ENCODE peak calls at places on chromosomes 2 and 18, in eight cellular contexts. A, N, L, B, M, T, Y and C are unnamed samples.

GRCh38 chr2:233259745-233260144 is 8.3 kb downstream of the ATG16L1 start:
- DNase-seq in A (no peak), N (no peak), L (no peak), B (no peak), M (no peak), T (no peak), Y (no peak), C (no peak)

GRCh38 chr2:221025397-221025796 is 546.7 kb downstream of the EPHA4 start:
- DNase-seq in A (no peak), N (no peak), L (no peak), B (no peak), M (no peak), T (no peak), Y (no peak), C (no peak)

GRCh38 chr2:168686485-168687191 is 115.8 kb upstream of the NOSTRIN start:
- DNase-seq in A (no peak), N (no peak), L (no peak), B (no peak), M (no peak), T (no peak), Y (no peak), C (no peak)

GRCh38 chr2:88692187-88692586 is 714 bp downstream of the RPIA start:
- DNase-seq in A (no peak), N (peak), L (peak), B (no peak), M (peak), T (no peak), Y (no peak), C (no peak)

GRCh38 chr2:171210864-171211431 is 50.3 kb upstream of the TLK1 start:
- DNase-seq in A (no peak), N (peak), L (peak), B (no peak), M (no peak), T (no peak), Y (no peak), C (no peak)

GRCh38 chr18:68288408-68288807 is 426.5 kb downstream of the TMX3 start:
- DNase-seq in A (no peak), N (no peak), L (no peak), B (no peak), M (no peak), T (no peak), Y (no peak), C (no peak)

GRCh38 chr2:174577967-174578589 is 19.5 kb downstream of the WIPF1 start:
- DNase-seq in A (no peak), N (peak), L (peak), B (no peak), M (no peak), T (no peak), Y (no peak), C (no peak)

GRCh38 chr2:120751553-120751952 is 15.9 kb downstream of the GLI2 start:
- DNase-seq in A (no peak), N (no peak), L (no peak), B (no peak), M (no peak), T (no peak), Y (no peak), C (no peak)

GRCh38 chr2:211114826-211115450 is 558.5 kb downstream of the CPS1 start:
- DNase-seq in A (no peak), N (no peak), L (no peak), B (no peak), M (no peak), T (no peak), Y (no peak), C (no peak)

GRCh38 chr2:64403426-64403825 is 50.5 kb upstream of the LGALSL start:
- DNase-seq in A (no peak), N (no peak), L (no peak), B (no peak), M (no peak), T (no peak), Y (no peak), C (no peak)

GRCh38 chr18:79424008-79424565 is 28.4 kb downstream of the NFATC1 start:
- DNase-seq in A (no peak), N (no peak), L (no peak), B (no peak), M (peak), T (peak), Y (no peak), C (no peak)

GRCh38 chr18:35231052-35231451 is 9.8 kb upstream of the ZNF397 start:
- DNase-seq in A (no peak), N (peak), L (peak), B (peak), M (peak), T (peak), Y (peak), C (peak)

GRCh38 chr2:64978514-64979268 is 10.5 kb upstream of the SLC1A4 start:
- DNase-seq in A (no peak), N (peak), L (no peak), B (no peak), M (no peak), T (no peak), Y (no peak), C (no peak)

GRCh38 chr2:31337197-31337596 is 77.3 kb downstream of the XDH start:
- DNase-seq in A (no peak), N (no peak), L (no peak), B (no peak), M (no peak), T (no peak), Y (no peak), C (no peak)

GRCh38 chr2:108585446-108585845 is 51.2 kb downstream of the LIMS1 start:
- DNase-seq in A (no peak), N (no peak), L (no peak), B (no peak), M (no peak), T (no peak), Y (no peak), C (no peak)

GRCh38 chr18:73653836-73654235 is 493.8 kb downstream of the FBXO15 start:
- DNase-seq in A (no peak), N (no peak), L (no peak), B (no peak), M (no peak), T (no peak), Y (no peak), C (no peak)

GRCh38 chr2:74374509-74375205 is 5.5 kb downstream of the DCTN1 start:
- DNase-seq in A (no peak), N (peak), L (no peak), B (peak), M (peak), T (peak), Y (no peak), C (no peak)

GRCh38 chr2:8684421-8684884 is 2.6 kb downstream of the ID2 start:
- DNase-seq in A (no peak), N (peak), L (peak), B (no peak), M (no peak), T (no peak), Y (no peak), C (no peak)

GRCh38 chr18:23927821-23928746 is 86.5 kb upstream of the TTC39C start:
- DNase-seq in A (no peak), N (no peak), L (no peak), B (no peak), M (no peak), T (no peak), Y (no peak), C (no peak)

GRCh38 chr18:23930002-23930401 is 84.6 kb upstream of the TTC39C start:
- DNase-seq in A (no peak), N (no peak), L (no peak), B (no peak), M (no peak), T (no peak), Y (no peak), C (no peak)

GRCh38 chr18:23932385-23933067 is 82.0 kb upstream of the TTC39C start:
- DNase-seq in A (no peak), N (no peak), L (no peak), B (no peak), M (no peak), T (no peak), Y (no peak), C (no peak)

GRCh38 chr18:23926590-23926989 is 88.0 kb upstream of the TTC39C start:
- DNase-seq in A (no peak), N (no peak), L (no peak), B (no peak), M (no peak), T (no peak), Y (no peak), C (no peak)

DNA sequence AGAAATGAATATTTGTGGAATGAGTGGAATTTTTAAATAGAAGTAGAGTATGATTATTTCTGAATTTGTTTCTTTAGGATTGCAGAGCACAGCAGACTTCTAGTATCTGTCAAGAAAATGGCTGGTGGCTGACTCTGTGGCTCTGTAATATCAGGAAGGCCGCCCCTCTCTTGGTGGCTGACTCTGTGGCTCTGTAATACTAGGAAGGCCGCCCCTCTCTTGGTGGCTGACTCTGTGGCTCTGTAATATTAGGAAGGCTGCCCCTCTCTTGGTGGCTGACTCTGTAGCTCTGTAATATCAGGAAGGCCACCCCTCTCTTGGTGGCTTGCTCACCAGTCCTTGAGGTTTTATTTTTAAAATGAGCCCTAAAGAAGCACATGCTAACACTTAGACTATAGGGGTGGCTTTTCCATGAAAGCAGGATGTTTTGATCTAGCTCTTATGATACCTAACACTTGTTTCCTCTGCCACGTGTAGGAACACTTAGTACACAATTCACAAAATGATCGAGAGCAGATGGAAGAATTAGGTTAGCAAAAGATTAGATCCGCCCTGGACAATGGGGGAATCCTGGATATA is 85.1 kb upstream of the TTC39C start:
- DNase-seq in A (no peak), N (no peak), L (peak), B (no peak), M (no peak), T (no peak), Y (no peak), C (no peak)
- TF ChIP-seq CTCF in A (no peak), N (no peak), L (no peak), B (no peak), M (no peak), T (no peak), Y (no peak), C (no peak)

GRCh38 chr2:152562208-152562884 is 154.9 kb downstream of the PRPF40A start:
- DNase-seq in A (no peak), N (no peak), L (no peak), B (no peak), M (no peak), T (no peak), Y (no peak), C (no peak)
- H3K27ac ChIP-seq in A (no peak), N (no peak), L (no peak), B (no peak), M (no peak), T (no peak), Y (no peak), C (no peak)

GRCh38 chr18:3869848-3870247 is 419.9 kb downstream of the TGIF1 start:
- DNase-seq in A (no peak), N (peak), L (no peak), B (no peak), M (no peak), T (no peak), Y (no peak), C (peak)
- TF ChIP-seq CTCF in A (peak), N (peak), L (peak), B (peak), M (peak), T (peak), Y (peak), C (peak)

GRCh38 chr2:147026261-147026660 is 818.6 kb upstream of the ACVR2A start:
- DNase-seq in A (no peak), N (no peak), L (no peak), B (no peak), M (no peak), T (no peak), Y (no peak), C (no peak)
- H3K27ac ChIP-seq in A (no peak), N (no peak), L (no peak), B (no peak), M (no peak), T (no peak), Y (no peak), C (no peak)

GRCh38 chr2:222610746-222611145 is 45.1 kb downstream of the FARSB start:
- DNase-seq in A (no peak), N (no peak), L (no peak), B (no peak), M (no peak), T (no peak), Y (no peak), C (no peak)
- TF ChIP-seq CTCF in A (peak), N (no peak), L (no peak), B (no peak), M (no peak), T (no peak), Y (no peak), C (no peak)

GRCh38 chr2:235726554-235726953 is 232.7 kb downstream of the AGAP1 start:
- DNase-seq in A (no peak), N (no peak), L (no peak), B (no peak), M (no peak), T (no peak), Y (no peak), C (no peak)
- H3K27ac ChIP-seq in A (peak), N (no peak), L (no peak), B (no peak), M (no peak), T (peak), Y (no peak), C (no peak)

DNA sequence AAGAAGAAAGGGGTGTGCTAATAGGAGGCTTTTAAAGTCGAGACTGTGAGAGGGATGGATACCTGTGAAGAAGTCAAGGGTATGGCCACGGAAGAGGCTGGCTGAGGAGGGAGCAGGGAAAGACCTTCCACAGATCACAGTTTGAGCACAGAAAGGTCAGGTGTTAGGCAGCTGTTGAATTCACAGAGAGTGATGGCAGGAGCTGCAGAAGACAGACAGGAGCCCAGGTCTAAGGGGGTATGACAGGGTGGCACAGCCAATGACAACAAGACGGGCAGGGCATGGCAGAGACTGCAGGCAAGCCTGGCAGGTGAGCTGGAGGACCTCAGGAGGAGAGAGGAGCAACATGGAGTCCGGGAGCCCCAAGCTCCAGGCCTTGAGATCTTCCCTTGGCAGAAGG is 163.1 kb downstream of the LAMA1 start:
- DNase-seq in A (no peak), N (no peak), L (no peak), B (no peak), M (no peak), T (no peak), Y (no peak), C (no peak)
- TF ChIP-seq CTCF in A (no peak), N (no peak), L (no peak), B (no peak), M (no peak), T (no peak), Y (no peak), C (no peak)